ENCODE peak calls at places on chromosomes 3 and 15, in six cellular contexts. One of them, this sample, is unnamed.

GRCh38 chr3:127987309-127987995 is 64.8 kb upstream of the SEC61A1 start:
- DNase-seq in HCT116: no peak
- DNase-seq in adrenal gland: no peak
- DNase-seq in hepatocyte: no peak
- DNase-seq in A549: no peak
- DNase-seq in SJSA1: no peak
- DNase-seq in this sample: no peak

GRCh38 chr3:30314757-30315156 is 291.6 kb upstream of the TGFBR2 start:
- DNase-seq in HCT116: no peak
- DNase-seq in adrenal gland: no peak
- DNase-seq in hepatocyte: no peak
- DNase-seq in A549: no peak
- DNase-seq in SJSA1: no peak
- DNase-seq in this sample: no peak

GRCh38 chr3:132605374-132605792 is 8.3 kb downstream of the ACKR4 start:
- DNase-seq in HCT116: no peak
- DNase-seq in adrenal gland: no peak
- DNase-seq in hepatocyte: no peak
- DNase-seq in A549: no peak
- DNase-seq in SJSA1: no peak
- DNase-seq in this sample: no peak

GRCh38 chr15:40439461-40440299 is 1.1 kb upstream of the BAHD1 start:
- DNase-seq in HCT116: no peak
- DNase-seq in adrenal gland: peak; percentile 87
- DNase-seq in hepatocyte: peak; percentile 72
- DNase-seq in A549: peak; percentile 18
- DNase-seq in SJSA1: peak; percentile 56
- DNase-seq in this sample: peak; percentile 39

GRCh38 chr15:99210334-99210733 is 39.0 kb downstream of the TTC23 start:
- DNase-seq in HCT116: no peak
- DNase-seq in adrenal gland: no peak
- DNase-seq in hepatocyte: no peak
- DNase-seq in A549: no peak
- DNase-seq in SJSA1: no peak
- DNase-seq in this sample: no peak

GRCh38 chr3:41963823-41964222 is 1.9 kb upstream of the ULK4 start:
- DNase-seq in HCT116: no peak
- DNase-seq in adrenal gland: no peak
- DNase-seq in hepatocyte: no peak
- DNase-seq in A549: no peak
- DNase-seq in SJSA1: no peak
- DNase-seq in this sample: no peak

GRCh38 chr3:111924283-111924682 is 54.5 kb upstream of the ABHD10 start:
- DNase-seq in HCT116: no peak
- DNase-seq in adrenal gland: no peak
- DNase-seq in hepatocyte: no peak
- DNase-seq in A549: no peak
- DNase-seq in SJSA1: no peak
- DNase-seq in this sample: no peak

GRCh38 chr15:85782112-85782511 is 12.6 kb downstream of the KLHL25 start:
- DNase-seq in HCT116: no peak
- DNase-seq in adrenal gland: no peak
- DNase-seq in hepatocyte: no peak
- DNase-seq in A549: no peak
- DNase-seq in SJSA1: no peak
- DNase-seq in this sample: no peak

GRCh38 chr15:39645138-39645975 is 64.5 kb downstream of the THBS1 start:
- DNase-seq in HCT116: no peak
- DNase-seq in adrenal gland: no peak
- DNase-seq in hepatocyte: no peak
- DNase-seq in A549: no peak
- DNase-seq in SJSA1: no peak
- DNase-seq in this sample: no peak

GRCh38 chr15:92909131-92909781 is 9.1 kb downstream of the CHD2 start:
- DNase-seq in HCT116: no peak
- DNase-seq in adrenal gland: no peak
- DNase-seq in hepatocyte: no peak
- DNase-seq in A549: no peak
- DNase-seq in SJSA1: no peak
- DNase-seq in this sample: no peak

GRCh38 chr3:31137718-31138465 is 243.4 kb upstream of the GADL1 start:
- DNase-seq in HCT116: no peak
- DNase-seq in adrenal gland: no peak
- DNase-seq in hepatocyte: no peak
- DNase-seq in A549: no peak
- DNase-seq in SJSA1: no peak
- DNase-seq in this sample: no peak

GRCh38 chr15:78050851-78051250 is 26.7 kb downstream of the TBC1D2B start:
- DNase-seq in HCT116: no peak
- DNase-seq in adrenal gland: no peak
- DNase-seq in hepatocyte: no peak
- DNase-seq in A549: no peak
- DNase-seq in SJSA1: no peak
- DNase-seq in this sample: no peak

GRCh38 chr3:192700885-192701284 is 26.5 kb downstream of the FGF12 start:
- DNase-seq in HCT116: no peak
- DNase-seq in adrenal gland: no peak
- DNase-seq in hepatocyte: no peak
- DNase-seq in A549: no peak
- DNase-seq in SJSA1: no peak
- DNase-seq in this sample: no peak

GRCh38 chr3:127457094-127457475 is 133.4 kb downstream of the TPRA1 start:
- DNase-seq in HCT116: no peak
- DNase-seq in adrenal gland: peak; percentile 64
- DNase-seq in hepatocyte: peak; percentile 54
- DNase-seq in A549: no peak
- DNase-seq in SJSA1: no peak
- DNase-seq in this sample: no peak

GRCh38 chr3:110579841-110580550 is 491.6 kb upstream of the NECTIN3 start:
- DNase-seq in HCT116: peak; percentile 55
- DNase-seq in adrenal gland: no peak
- DNase-seq in hepatocyte: no peak
- DNase-seq in A549: no peak
- DNase-seq in SJSA1: no peak
- DNase-seq in this sample: no peak

GRCh38 chr15:29124581-29125381 is 144.8 kb downstream of the NSMCE3 start:
- DNase-seq in HCT116: peak; percentile 73
- DNase-seq in adrenal gland: no peak
- DNase-seq in hepatocyte: no peak
- DNase-seq in A549: no peak
- DNase-seq in SJSA1: no peak
- DNase-seq in this sample: no peak

GRCh38 chr3:35946121-35946856 is 307.0 kb downstream of the ARPP21 start:
- DNase-seq in HCT116: no peak
- DNase-seq in adrenal gland: no peak
- DNase-seq in hepatocyte: peak; percentile 30
- DNase-seq in A549: peak; percentile 43
- DNase-seq in SJSA1: no peak
- DNase-seq in this sample: no peak

GRCh38 chr15:47991376-47991775 is 129.4 kb upstream of the SLC24A5 start:
- DNase-seq in HCT116: no peak
- DNase-seq in adrenal gland: no peak
- DNase-seq in hepatocyte: no peak
- DNase-seq in A549: no peak
- DNase-seq in SJSA1: no peak
- DNase-seq in this sample: no peak

GRCh38 chr3:67414740-67415139 is 239.7 kb downstream of the SUCLG2 start:
- DNase-seq in HCT116: no peak
- DNase-seq in adrenal gland: no peak
- DNase-seq in hepatocyte: no peak
- DNase-seq in A549: no peak
- DNase-seq in SJSA1: no peak
- DNase-seq in this sample: no peak

GRCh38 chr3:172653004-172653403 is 57.9 kb downstream of the NCEH1 start:
- DNase-seq in HCT116: no peak
- DNase-seq in adrenal gland: no peak
- DNase-seq in hepatocyte: no peak
- DNase-seq in A549: no peak
- DNase-seq in SJSA1: no peak
- DNase-seq in this sample: no peak

GRCh38 chr15:80852676-80853075 is 73.5 kb downstream of the CEMIP start:
- DNase-seq in HCT116: no peak
- DNase-seq in adrenal gland: no peak
- DNase-seq in hepatocyte: no peak
- DNase-seq in A549: no peak
- DNase-seq in SJSA1: no peak
- DNase-seq in this sample: no peak

DNA sequence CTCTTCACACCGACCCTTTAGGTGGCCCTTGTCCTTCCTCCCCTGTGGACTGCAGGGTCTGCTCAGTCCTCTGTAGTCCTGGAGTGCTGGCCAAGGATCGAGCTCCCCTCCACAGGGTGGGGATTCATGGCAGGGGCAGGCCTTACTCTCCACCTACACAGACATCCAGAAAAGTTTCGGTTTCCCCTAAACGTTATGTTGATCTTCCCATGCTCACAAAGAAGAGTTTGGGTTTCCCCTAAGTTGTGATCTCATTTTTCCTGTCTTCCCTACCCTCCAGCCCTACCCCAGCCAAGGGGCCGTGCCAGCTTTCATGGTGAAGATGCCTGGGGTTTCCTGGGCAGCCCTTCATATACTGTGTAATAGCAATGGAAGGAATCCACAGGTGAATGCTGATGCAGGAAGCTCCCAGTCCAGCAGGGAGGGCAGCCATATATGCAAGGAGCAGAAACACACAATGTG is 10.3 kb downstream of the STOML1 start:
- DNase-seq in HCT116: no peak
- DNase-seq in adrenal gland: no peak
- DNase-seq in hepatocyte: no peak
- DNase-seq in A549: no peak
- DNase-seq in SJSA1: no peak
- DNase-seq in this sample: no peak
- H3K27ac ChIP-seq in HCT116: peak overlapping the region; percentile 52
- H3K27ac ChIP-seq in adrenal gland: peak overlapping the region; percentile 89
- H3K27ac ChIP-seq in hepatocyte: peak overlapping the region; percentile 98
- H3K27ac ChIP-seq in A549: peak overlapping the region; percentile 71
- H3K27ac ChIP-seq in SJSA1: peak overlapping the region; percentile 57
- H3K27ac ChIP-seq in this sample: peak overlapping the region; percentile 61

DNA sequence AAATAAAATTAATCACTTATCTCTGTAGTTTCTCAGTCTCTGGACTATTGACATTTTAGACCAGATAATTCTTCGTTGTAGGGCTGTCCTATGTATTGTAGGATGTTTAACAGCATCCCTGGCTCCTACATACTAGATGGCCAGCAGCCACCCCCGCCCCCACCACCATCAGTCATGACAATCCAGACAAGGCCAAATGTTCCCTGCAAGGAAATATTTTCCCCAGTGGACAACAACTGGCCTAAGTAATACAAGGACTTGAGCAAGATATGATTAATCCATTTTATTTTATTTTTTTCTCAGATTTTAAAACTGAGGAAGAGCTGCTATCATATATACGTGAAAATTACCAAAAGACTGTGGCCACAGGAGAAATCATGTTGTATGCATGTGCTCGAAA is 23.8 kb downstream of the TICRR start:
- DNase-seq in HCT116: no peak
- DNase-seq in adrenal gland: no peak
- DNase-seq in hepatocyte: no peak
- DNase-seq in A549: no peak
- DNase-seq in SJSA1: no peak
- DNase-seq in this sample: no peak
- H3K27ac ChIP-seq in HCT116: no peak overlapping the region
- H3K27ac ChIP-seq in adrenal gland: no peak overlapping the region
- H3K27ac ChIP-seq in hepatocyte: no peak overlapping the region
- H3K27ac ChIP-seq in A549: no peak overlapping the region
- H3K27ac ChIP-seq in SJSA1: no peak overlapping the region
- H3K27ac ChIP-seq in this sample: no peak overlapping the region

GRCh38 chr3:27923349-27924068 is 201.4 kb upstream of the EOMES start:
- DNase-seq in HCT116: no peak
- DNase-seq in adrenal gland: no peak
- DNase-seq in hepatocyte: no peak
- DNase-seq in A549: no peak
- DNase-seq in SJSA1: no peak
- DNase-seq in this sample: no peak
- H3K27ac ChIP-seq in HCT116: no peak overlapping the region
- H3K27ac ChIP-seq in adrenal gland: no peak overlapping the region
- H3K27ac ChIP-seq in hepatocyte: no peak overlapping the region
- H3K27ac ChIP-seq in A549: no peak overlapping the region
- H3K27ac ChIP-seq in SJSA1: no peak overlapping the region
- H3K27ac ChIP-seq in this sample: no peak overlapping the region

GRCh38 chr3:113249111-113249510 is 37.8 kb downstream of the BOC start:
- DNase-seq in HCT116: no peak
- DNase-seq in adrenal gland: peak; percentile 79
- DNase-seq in hepatocyte: no peak
- DNase-seq in A549: peak; percentile 8
- DNase-seq in SJSA1: no peak
- DNase-seq in this sample: no peak
- H3K27ac ChIP-seq in HCT116: no peak overlapping the region
- H3K27ac ChIP-seq in adrenal gland: no peak overlapping the region
- H3K27ac ChIP-seq in hepatocyte: no peak overlapping the region
- H3K27ac ChIP-seq in A549: no peak overlapping the region
- H3K27ac ChIP-seq in SJSA1: no peak overlapping the region
- H3K27ac ChIP-seq in this sample: no peak overlapping the region